ENCODE peak calls at places on chromosomes 16 and 17, in ten cellular contexts. E, V, K, N, X, O, M, Y, U and L are unnamed samples.

GRCh38 chr16:56617212-56618085 is 8.1 kb upstream of the MT1E start:
- DNase-seq in E (no peak), V (no peak), K (no peak), N (peak; percentile 31), X (no peak), O (peak; percentile 46), M (peak; percentile 82), Y (peak; percentile 70), U (no peak), L (no peak)

GRCh38 chr17:79741751-79742588 is 11.2 kb downstream of the ENPP7 start:
- DNase-seq in E (peak; percentile 40), V (no peak), K (peak; percentile 82), N (peak; percentile 66), X (peak; percentile 20), O (peak; percentile 75), M (peak; percentile 74), Y (peak; percentile 75), U (peak; percentile 81), L (no peak)

GRCh38 chr17:53470626-53471025 is 352.1 kb upstream of the KIF2B start:
- DNase-seq in E (no peak), V (no peak), K (no peak), N (no peak), X (no peak), O (no peak), M (no peak), Y (no peak), U (no peak), L (no peak)

GRCh38 chr17:53336281-53336680 is 486.4 kb upstream of the KIF2B start:
- DNase-seq in E (no peak), V (no peak), K (no peak), N (no peak), X (peak; percentile 82), O (no peak), M (no peak), Y (no peak), U (no peak), L (no peak)

GRCh38 chr17:76277300-76278267 is 12.4 kb downstream of the UBALD2 start:
- DNase-seq in E (no peak), V (no peak), K (no peak), N (no peak), X (no peak), O (no peak), M (no peak), Y (no peak), U (no peak), L (no peak)

GRCh38 chr17:73879987-73880386 is 235.7 kb upstream of the SDK2 start:
- DNase-seq in E (no peak), V (no peak), K (no peak), N (no peak), X (no peak), O (no peak), M (no peak), Y (no peak), U (no peak), L (no peak)

GRCh38 chr16:67517661-67518423 is 10.8 kb upstream of the RIPOR1 start:
- DNase-seq in E (no peak), V (no peak), K (peak; percentile 86), N (no peak), X (no peak), O (no peak), M (no peak), Y (peak; percentile 28), U (no peak), L (no peak)

GRCh38 chr16:51888021-51888420 is 658.9 kb downstream of the TOX3 start:
- DNase-seq in E (no peak), V (no peak), K (no peak), N (no peak), X (peak; percentile 24), O (no peak), M (no peak), Y (no peak), U (no peak), L (no peak)

GRCh38 chr17:16418684-16419066 is 3.3 kb downstream of the TRPV2 start:
- DNase-seq in E (no peak), V (no peak), K (no peak), N (no peak), X (no peak), O (no peak), M (no peak), Y (no peak), U (no peak), L (no peak)

GRCh38 chr17:79793924-79794304 is 3.0 kb downstream of the CBX8 start:
- DNase-seq in E (no peak), V (peak; percentile 42), K (no peak), N (no peak), X (no peak), O (no peak), M (no peak), Y (no peak), U (no peak), L (no peak)

GRCh38 chr17:48127371-48128051 is 19.9 kb downstream of the SNX11 start:
- DNase-seq in E (no peak), V (no peak), K (no peak), N (no peak), X (no peak), O (no peak), M (no peak), Y (no peak), U (no peak), L (no peak)

GRCh38 chr16:56609463-56609921 is 1.1 kb downstream of the MT2A start:
- DNase-seq in E (peak; percentile 61), V (no peak), K (peak; percentile 86), N (peak; percentile 64), X (no peak), O (no peak), M (peak; percentile 86), Y (peak; percentile 86), U (no peak), L (peak; percentile 91)

GRCh38 chr17:60224064-60224463 is 74.3 kb downstream of the CA4 start:
- DNase-seq in E (no peak), V (no peak), K (no peak), N (no peak), X (no peak), O (no peak), M (no peak), Y (no peak), U (no peak), L (no peak)

GRCh38 chr16:83899272-83899897 is 470 bp downstream of the MLYCD start:
- DNase-seq in E (no peak), V (peak; percentile 13), K (peak; percentile 49), N (peak; percentile 23), X (no peak), O (no peak), M (peak; percentile 45), Y (peak; percentile 67), U (no peak), L (no peak)

GRCh38 chr17:67260051-67260987 is 15.3 kb upstream of the HELZ start:
- DNase-seq in E (no peak), V (no peak), K (no peak), N (no peak), X (no peak), O (no peak), M (no peak), Y (peak; percentile 14), U (no peak), L (no peak)

GRCh38 chr17:49994085-49995054 is 654 bp downstream of the DLX3 start:
- DNase-seq in E (no peak), V (no peak), K (no peak), N (no peak), X (no peak), O (no peak), M (no peak), Y (no peak), U (no peak), L (no peak)

GRCh38 chr16:78703951-78704350 is 604.5 kb downstream of the WWOX start:
- DNase-seq in E (no peak), V (no peak), K (no peak), N (no peak), X (no peak), O (no peak), M (no peak), Y (no peak), U (no peak), L (no peak)

GRCh38 chr17:73268582-73269328 is 7.1 kb upstream of the CPSF4L start:
- DNase-seq in E (no peak), V (no peak), K (no peak), N (no peak), X (no peak), O (no peak), M (no peak), Y (no peak), U (no peak), L (no peak)

GRCh38 chr17:69581061-69581955 is 166.8 kb downstream of the MAP2K6 start:
- DNase-seq in E (peak; percentile 59), V (no peak), K (peak; percentile 64), N (no peak), X (no peak), O (no peak), M (peak; percentile 40), Y (no peak), U (no peak), L (no peak)

GRCh38 chr17:50356418-50356817 is 10.5 kb downstream of the XYLT2 start:
- DNase-seq in E (no peak), V (no peak), K (no peak), N (no peak), X (no peak), O (no peak), M (no peak), Y (no peak), U (no peak), L (no peak)

GRCh38 chr17:38873646-38874380 is 4.0 kb downstream of the LASP1 start:
- DNase-seq in E (no peak), V (no peak), K (no peak), N (no peak), X (peak; percentile 30), O (no peak), M (no peak), Y (peak; percentile 56), U (no peak), L (no peak)

GRCh38 chr17:2959371-2960130 is 103.9 kb downstream of the OR1D5 start:
- DNase-seq in E (no peak), V (no peak), K (no peak), N (no peak), X (no peak), O (no peak), M (no peak), Y (no peak), U (no peak), L (no peak)

GRCh38 chr17:32536736-32537646 is 50.2 kb downstream of the CDK5R1 start:
- DNase-seq in E (no peak), V (no peak), K (no peak), N (no peak), X (no peak), O (no peak), M (no peak), Y (no peak), U (no peak), L (no peak)

GRCh38 chr17:3914319-3914685 is 2.0 kb downstream of the P2RX1 start:
- DNase-seq in E (peak; percentile 22), V (no peak), K (peak; percentile 87), N (no peak), X (no peak), O (no peak), M (no peak), Y (peak; percentile 78), U (no peak), L (peak; percentile 70)

GRCh38 chr17:75009139-75009724 is 3.2 kb upstream of the MRPL58 start:
- DNase-seq in E (no peak), V (no peak), K (no peak), N (no peak), X (no peak), O (no peak), M (no peak), Y (peak; percentile 49), U (no peak), L (no peak)

GRCh38 chr16:71254832-71255560 is 24.5 kb upstream of the HYDIN start:
- DNase-seq in E (no peak), V (no peak), K (no peak), N (no peak), X (no peak), O (no peak), M (no peak), Y (no peak), U (no peak), L (no peak)

GRCh38 chr17:7560172-7561027 is 1.3 kb upstream of the SENP3 start:
- DNase-seq in E (no peak), V (no peak), K (peak; percentile 67), N (no peak), X (no peak), O (peak; percentile 37), M (peak; percentile 75), Y (peak; percentile 87), U (no peak), L (no peak)

GRCh38 chr16:1787322-1788094 is 4.7 kb downstream of the NUBP2 start:
- DNase-seq in E (no peak), V (no peak), K (no peak), N (no peak), X (no peak), O (no peak), M (no peak), Y (no peak), U (no peak), L (peak; percentile 41)